ENCODE peak calls at places on chromosomes 12 and 14, in six cellular contexts. One of them, this sample, is unnamed. For H3K4me1, the result is how much of the 10 kb centered on the place peaks cover.

GRCh38 chr14:97564334-97564733 is 767.2 kb downstream of the VRK1 start:
- DNase-seq in PC-3: no peak
- DNase-seq in fibroblast of lung: no peak
- DNase-seq in endothelial cell of umbilical vein: no peak
- DNase-seq in hepatocyte: no peak
- DNase-seq in PC-9: no peak
- DNase-seq in this sample: no peak

GRCh38 chr12:110001596-110001995 is 2.4 kb downstream of the ANKRD13A start:
- DNase-seq in PC-3: peak
- DNase-seq in fibroblast of lung: no peak
- DNase-seq in endothelial cell of umbilical vein: no peak
- DNase-seq in hepatocyte: no peak
- DNase-seq in PC-9: no peak
- DNase-seq in this sample: no peak

GRCh38 chr12:107360472-107360871 is 267.1 kb upstream of the CRY1 start:
- DNase-seq in PC-3: no peak
- DNase-seq in fibroblast of lung: no peak
- DNase-seq in endothelial cell of umbilical vein: no peak
- DNase-seq in hepatocyte: no peak
- DNase-seq in PC-9: no peak
- DNase-seq in this sample: no peak

GRCh38 chr12:131913666-131914065 is 15.4 kb upstream of the PUS1 start:
- DNase-seq in PC-3: no peak
- DNase-seq in fibroblast of lung: no peak
- DNase-seq in endothelial cell of umbilical vein: no peak
- DNase-seq in hepatocyte: no peak
- DNase-seq in PC-9: no peak
- DNase-seq in this sample: no peak

GRCh38 chr12:46788247-46788887 is 37.4 kb downstream of the SLC38A4 start:
- DNase-seq in PC-3: no peak
- DNase-seq in fibroblast of lung: peak
- DNase-seq in endothelial cell of umbilical vein: peak
- DNase-seq in hepatocyte: no peak
- DNase-seq in PC-9: no peak
- DNase-seq in this sample: no peak

GRCh38 chr14:51491776-51492175 is 159.9 kb upstream of the FRMD6 start:
- DNase-seq in PC-3: no peak
- DNase-seq in fibroblast of lung: no peak
- DNase-seq in endothelial cell of umbilical vein: no peak
- DNase-seq in hepatocyte: no peak
- DNase-seq in PC-9: no peak
- DNase-seq in this sample: no peak

GRCh38 chr12:19200261-19200660 is 70.7 kb downstream of the PLEKHA5 start:
- DNase-seq in PC-3: no peak
- DNase-seq in fibroblast of lung: no peak
- DNase-seq in endothelial cell of umbilical vein: no peak
- DNase-seq in hepatocyte: no peak
- DNase-seq in PC-9: no peak
- DNase-seq in this sample: no peak

GRCh38 chr12:42468341-42468821 is 121.2 kb downstream of the PRICKLE1 start:
- DNase-seq in PC-3: no peak
- DNase-seq in fibroblast of lung: no peak
- DNase-seq in endothelial cell of umbilical vein: no peak
- DNase-seq in hepatocyte: no peak
- DNase-seq in PC-9: no peak
- DNase-seq in this sample: no peak

GRCh38 chr14:75495882-75496281 is 26.4 kb upstream of the BATF start:
- DNase-seq in PC-3: no peak
- DNase-seq in fibroblast of lung: no peak
- DNase-seq in endothelial cell of umbilical vein: no peak
- DNase-seq in hepatocyte: no peak
- DNase-seq in PC-9: no peak
- DNase-seq in this sample: no peak

GRCh38 chr12:69042970-69043369 is 110.0 kb upstream of the CPM start:
- DNase-seq in PC-3: no peak
- DNase-seq in fibroblast of lung: no peak
- DNase-seq in endothelial cell of umbilical vein: no peak
- DNase-seq in hepatocyte: no peak
- DNase-seq in PC-9: no peak
- DNase-seq in this sample: no peak

GRCh38 chr12:58639323-58639934 is 280.9 kb downstream of the LRIG3 start:
- DNase-seq in PC-3: peak
- DNase-seq in fibroblast of lung: peak
- DNase-seq in endothelial cell of umbilical vein: peak
- DNase-seq in hepatocyte: no peak
- DNase-seq in PC-9: no peak
- DNase-seq in this sample: no peak

GRCh38 chr12:62006076-62006732 is 254.0 kb upstream of the USP15 start:
- DNase-seq in PC-3: peak
- DNase-seq in fibroblast of lung: peak
- DNase-seq in endothelial cell of umbilical vein: peak
- DNase-seq in hepatocyte: peak
- DNase-seq in PC-9: peak
- DNase-seq in this sample: no peak

GRCh38 chr14:105465209-105466031 is 9.2 kb upstream of the CRIP2 start:
- DNase-seq in PC-3: peak
- DNase-seq in fibroblast of lung: no peak
- DNase-seq in endothelial cell of umbilical vein: no peak
- DNase-seq in hepatocyte: no peak
- DNase-seq in PC-9: peak
- DNase-seq in this sample: no peak

GRCh38 chr14:101072945-101073597 is 169.5 kb upstream of the RTL1 start:
- DNase-seq in PC-3: peak
- DNase-seq in fibroblast of lung: peak
- DNase-seq in endothelial cell of umbilical vein: peak
- DNase-seq in hepatocyte: peak
- DNase-seq in PC-9: peak
- DNase-seq in this sample: peak

GRCh38 chr14:102907980-102908730 is 14.3 kb upstream of the AMN start:
- DNase-seq in PC-3: no peak
- DNase-seq in fibroblast of lung: no peak
- DNase-seq in endothelial cell of umbilical vein: no peak
- DNase-seq in hepatocyte: no peak
- DNase-seq in PC-9: no peak
- DNase-seq in this sample: no peak

GRCh38 chr14:103721334-103722120 is 5.9 kb downstream of the ZFYVE21 start:
- DNase-seq in PC-3: peak
- DNase-seq in fibroblast of lung: no peak
- DNase-seq in endothelial cell of umbilical vein: no peak
- DNase-seq in hepatocyte: no peak
- DNase-seq in PC-9: peak
- DNase-seq in this sample: no peak

GRCh38 chr12:91307957-91308705 is 125.5 kb upstream of the DCN start:
- DNase-seq in PC-3: no peak
- DNase-seq in fibroblast of lung: no peak
- DNase-seq in endothelial cell of umbilical vein: no peak
- DNase-seq in hepatocyte: no peak
- DNase-seq in PC-9: no peak
- DNase-seq in this sample: no peak

GRCh38 chr12:30882706-30883105 is 43.8 kb upstream of the TSPAN11 start:
- DNase-seq in PC-3: no peak
- DNase-seq in fibroblast of lung: peak
- DNase-seq in endothelial cell of umbilical vein: peak
- DNase-seq in hepatocyte: no peak
- DNase-seq in PC-9: no peak
- DNase-seq in this sample: no peak

GRCh38 chr12:128268348-128268725 is 1.4 kb downstream of the TMEM132C start:
- DNase-seq in PC-3: no peak
- DNase-seq in fibroblast of lung: no peak
- DNase-seq in endothelial cell of umbilical vein: no peak
- DNase-seq in hepatocyte: no peak
- DNase-seq in PC-9: no peak
- DNase-seq in this sample: no peak

GRCh38 chr12:128269108-128269713 is 2.2 kb downstream of the TMEM132C start:
- DNase-seq in PC-3: no peak
- DNase-seq in fibroblast of lung: no peak
- DNase-seq in endothelial cell of umbilical vein: no peak
- DNase-seq in hepatocyte: peak
- DNase-seq in PC-9: no peak
- DNase-seq in this sample: no peak

GRCh38 chr12:128267246-128267622 is 264 bp downstream of the TMEM132C start:
- DNase-seq in PC-3: no peak
- DNase-seq in fibroblast of lung: no peak
- DNase-seq in endothelial cell of umbilical vein: no peak
- DNase-seq in hepatocyte: peak
- DNase-seq in PC-9: no peak
- DNase-seq in this sample: no peak

GRCh38 chr12:128266559-128267245 is at the start of gene TMEM132C:
- DNase-seq in PC-3: no peak
- DNase-seq in fibroblast of lung: no peak
- DNase-seq in endothelial cell of umbilical vein: no peak
- DNase-seq in hepatocyte: peak
- DNase-seq in PC-9: no peak
- DNase-seq in this sample: no peak

GRCh38 chr12:128267651-128268347 is 829 bp downstream of the TMEM132C start:
- DNase-seq in PC-3: no peak
- DNase-seq in fibroblast of lung: no peak
- DNase-seq in endothelial cell of umbilical vein: no peak
- DNase-seq in hepatocyte: peak
- DNase-seq in PC-9: no peak
- DNase-seq in this sample: no peak
- TF ChIP-seq EZH2 in PC-3: no peak
- TF ChIP-seq EZH2 in fibroblast of lung: no peak
- TF ChIP-seq EZH2 in endothelial cell of umbilical vein: no peak
- TF ChIP-seq EZH2 in hepatocyte: peak
- TF ChIP-seq EZH2 in PC-9: no peak
- TF ChIP-seq EZH2 in this sample: peak

GRCh38 chr14:61350427-61350826 is 29.0 kb downstream of the PRKCH start:
- DNase-seq in PC-3: no peak
- DNase-seq in fibroblast of lung: no peak
- DNase-seq in endothelial cell of umbilical vein: no peak
- DNase-seq in hepatocyte: no peak
- DNase-seq in PC-9: no peak
- DNase-seq in this sample: no peak
- H3K4me1 ChIP-seq in PC-3: under half
- H3K4me1 ChIP-seq in fibroblast of lung: under half
- H3K4me1 ChIP-seq in endothelial cell of umbilical vein: half or more
- H3K4me1 ChIP-seq in hepatocyte: under half
- H3K4me1 ChIP-seq in PC-9: under half
- H3K4me1 ChIP-seq in this sample: under half

DNA sequence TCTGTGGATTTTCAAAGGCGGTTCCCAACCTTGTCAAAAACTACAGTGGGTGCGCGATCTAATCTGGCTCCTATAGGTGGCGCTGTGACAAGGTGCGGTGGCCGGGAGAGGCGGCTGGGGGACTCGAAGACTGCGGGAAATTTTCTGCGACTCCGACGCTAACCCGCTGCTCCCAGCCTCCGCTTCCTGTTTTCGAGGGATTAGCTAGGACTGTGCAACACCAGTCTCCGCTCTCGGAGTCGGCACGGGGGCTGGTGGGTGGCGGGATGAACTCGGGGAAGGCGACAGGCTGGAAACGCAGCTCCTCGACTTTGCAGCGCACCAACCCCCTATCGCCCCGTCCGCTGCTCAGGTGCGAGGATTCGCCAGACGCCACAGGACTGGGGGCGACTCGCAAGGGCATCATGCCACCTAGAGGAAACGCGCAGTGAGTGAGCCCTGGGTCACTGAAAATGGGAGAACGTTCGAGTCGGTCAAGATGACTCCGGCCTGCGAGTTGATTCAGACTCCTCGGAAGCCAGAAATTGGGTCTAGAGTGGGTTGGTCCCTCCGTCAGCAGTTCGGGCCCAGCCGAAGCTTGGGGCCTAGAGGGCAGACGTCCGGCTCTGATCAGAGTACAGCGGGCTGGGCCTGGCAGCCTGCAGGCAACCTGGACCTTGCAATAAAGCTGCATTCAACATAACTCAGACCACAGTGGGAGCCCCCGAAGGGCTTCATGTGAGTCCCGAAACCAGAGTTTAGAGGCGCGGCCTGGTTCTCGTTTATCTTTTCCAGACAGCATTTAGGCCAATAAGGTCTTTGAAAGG is 5.5 kb upstream of the PAX9 start:
- DNase-seq in PC-3: peak
- DNase-seq in fibroblast of lung: no peak
- DNase-seq in endothelial cell of umbilical vein: no peak
- DNase-seq in hepatocyte: peak
- DNase-seq in PC-9: no peak
- DNase-seq in this sample: no peak
- TF ChIP-seq EZH2 in PC-3: no peak
- TF ChIP-seq EZH2 in fibroblast of lung: peak
- TF ChIP-seq EZH2 in endothelial cell of umbilical vein: peak
- TF ChIP-seq EZH2 in hepatocyte: peak
- TF ChIP-seq EZH2 in PC-9: no peak
- TF ChIP-seq EZH2 in this sample: peak

GRCh38 chr14:85963486-85963885 is 433.5 kb downstream of the FLRT2 start:
- DNase-seq in PC-3: no peak
- DNase-seq in fibroblast of lung: no peak
- DNase-seq in endothelial cell of umbilical vein: no peak
- DNase-seq in hepatocyte: no peak
- DNase-seq in PC-9: no peak
- DNase-seq in this sample: no peak
- H3K4me1 ChIP-seq in PC-3: under half
- H3K4me1 ChIP-seq in fibroblast of lung: under half
- H3K4me1 ChIP-seq in endothelial cell of umbilical vein: under half
- H3K4me1 ChIP-seq in hepatocyte: under half
- H3K4me1 ChIP-seq in PC-9: under half
- H3K4me1 ChIP-seq in this sample: under half

GRCh38 chr14:34874386-34875030 is 652 bp downstream of the BAZ1A start:
- DNase-seq in PC-3: peak
- DNase-seq in fibroblast of lung: peak
- DNase-seq in endothelial cell of umbilical vein: peak
- DNase-seq in hepatocyte: peak
- DNase-seq in PC-9: peak
- DNase-seq in this sample: no peak
- TF ChIP-seq EZH2 in PC-3: no peak
- TF ChIP-seq EZH2 in fibroblast of lung: no peak
- TF ChIP-seq EZH2 in endothelial cell of umbilical vein: no peak
- TF ChIP-seq EZH2 in hepatocyte: no peak
- TF ChIP-seq EZH2 in PC-9: no peak
- TF ChIP-seq EZH2 in this sample: no peak

DNA sequence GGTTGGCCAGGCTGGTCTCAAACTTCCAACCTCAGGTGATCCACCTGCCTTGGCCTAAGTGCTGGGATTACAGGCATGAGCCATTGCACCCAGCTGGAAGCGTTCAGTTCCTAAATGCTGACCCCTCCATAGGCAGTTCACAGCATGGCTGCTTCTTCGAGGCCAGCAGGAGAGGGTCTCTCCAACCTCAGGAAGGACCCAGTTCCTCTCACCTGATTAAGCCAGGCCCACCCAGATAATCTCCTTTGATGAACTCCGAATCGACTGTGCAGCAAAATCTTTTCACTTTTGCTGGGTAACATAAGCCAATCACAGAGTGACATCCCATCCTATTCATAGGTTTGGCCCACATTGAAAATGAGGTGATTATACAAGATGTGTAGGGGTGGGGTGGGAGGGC is 165.1 kb downstream of the ADCK1 start:
- DNase-seq in PC-3: no peak
- DNase-seq in fibroblast of lung: no peak
- DNase-seq in endothelial cell of umbilical vein: no peak
- DNase-seq in hepatocyte: no peak
- DNase-seq in PC-9: no peak
- DNase-seq in this sample: no peak
- H3K4me1 ChIP-seq in PC-3: under half
- H3K4me1 ChIP-seq in fibroblast of lung: under half
- H3K4me1 ChIP-seq in endothelial cell of umbilical vein: under half
- H3K4me1 ChIP-seq in hepatocyte: under half
- H3K4me1 ChIP-seq in PC-9: under half
- H3K4me1 ChIP-seq in this sample: under half